ENCODE peak calls at places on chromosomes 11 and 22, in six cellular contexts. F is KBM-7, M is SW 1271, G is GM12864, T is activated T-cell treated with anti-CD3 and anti-CD28 coated beads for 48 hours, S is NCI-H1930. C is an unnamed sample.

GRCh38 chr11:19279455-19279854 is 38.7 kb upstream of the E2F8 start:
- DNase-seq in G (no peak), M (no peak), F (peak; percentile 53), T (no peak), S (no peak), C (peak; percentile 13)

GRCh38 chr22:36386351-36386899 is 1.3 kb downstream of the MYH9 start:
- DNase-seq in S (no peak), T (peak; percentile 60), F (peak; percentile 60), G (no peak), M (no peak), C (peak; percentile 55)

GRCh38 chr11:61701298-61701993 is 21.3 kb downstream of the DAGLA start:
- DNase-seq in S (no peak), T (no peak), M (peak; percentile 18), F (peak; percentile 84), G (no peak), C (peak; percentile 65)

GRCh38 chr11:75160880-75161279 is 10.0 kb downstream of the SLCO2B1 start:
- DNase-seq in F (no peak), T (no peak), S (no peak), M (no peak), G (no peak), C (no peak)

GRCh38 chr11:63641727-63642126 is 27.5 kb upstream of the PLAAT3 start:
- DNase-seq in T (no peak), F (no peak), G (no peak), S (no peak), M (peak; percentile 36), C (no peak)

GRCh38 chr11:122178795-122179194 is 62.8 kb upstream of the BLID start:
- DNase-seq in T (no peak), S (no peak), G (no peak), M (peak; percentile 20), F (no peak), C (no peak)

GRCh38 chr11:47523491-47524199 is 29.3 kb downstream of the CELF1 start:
- DNase-seq in S (no peak), M (peak; percentile 78), F (peak; percentile 54), G (no peak), T (no peak), C (peak; percentile 35)

GRCh38 chr22:29073618-29074275 is 912 bp downstream of the KREMEN1 start:
- DNase-seq in S (no peak), M (no peak), F (no peak), G (no peak), T (no peak), C (no peak)

GRCh38 chr11:57482782-57483569 is 22.6 kb downstream of the RTN4RL2 start:
- DNase-seq in F (no peak), T (peak; percentile 73), S (peak; percentile 62), M (no peak), G (no peak), C (no peak)

GRCh38 chr11:77074205-77074604 is 7.4 kb downstream of the CAPN5 start:
- DNase-seq in T (no peak), M (no peak), F (no peak), S (no peak), G (no peak), C (no peak)

GRCh38 chr11:34570584-34570983 is 50.3 kb upstream of the EHF start:
- DNase-seq in F (no peak), G (no peak), M (no peak), T (peak; percentile 15), S (no peak), C (peak; percentile 3)

GRCh38 chr11:117212697-117213355 is 13.7 kb downstream of the TAGLN start:
- DNase-seq in G (no peak), F (no peak), T (no peak), M (no peak), S (no peak), C (no peak)

GRCh38 chr11:93529707-93530467 is 13.3 kb downstream of the SMCO4 start:
- DNase-seq in M (no peak), F (peak; percentile 37), T (no peak), G (no peak), S (no peak), C (peak; percentile 23)

GRCh38 chr11:73242291-73243092 is 24.4 kb downstream of the P2RY2 start:
- DNase-seq in M (peak; percentile 61), F (peak; percentile 93), S (peak; percentile 57), T (peak; percentile 72), G (no peak), C (no peak)

GRCh38 chr11:3815882-3816281 is 7.5 kb downstream of the PGAP2 start:
- DNase-seq in M (no peak), T (no peak), F (no peak), S (no peak), G (no peak), C (no peak)

GRCh38 chr11:1714908-1715885 is 18.2 kb downstream of the KRTAP5-6 start:
- DNase-seq in S (no peak), F (no peak), M (no peak), G (no peak), T (no peak), C (no peak)

GRCh38 chr11:67428052-67429001 is at the start of gene RPS6KB2:
- DNase-seq in S (peak; percentile 97), F (peak; percentile 98), T (peak; percentile 98), M (peak; percentile 96), G (peak; percentile 95), C (peak; percentile 95)

C was measured in MV-4-11.